ENCODE peak calls at places on chromosomes 6 and 20, in five cellular contexts. Q is neural progenitor cell, O is GM23338, P is foreskin fibroblast, H is fibroblast of pulmonary artery. S is an unnamed sample.

GRCh38 chr6:37850728-37851285 is 31.3 kb downstream of the ZFAND3 start:
- DNase-seq in Q (no peak), O (no peak), P (no peak), H (no peak), S (no peak)

GRCh38 chr20:36924167-36925045 is 27.1 kb downstream of the SAMHD1 start:
- DNase-seq in Q (no peak), O (no peak), P (no peak), H (no peak), S (no peak)

GRCh38 chr20:22339091-22339881 is 245.1 kb downstream of the FOXA2 start:
- DNase-seq in Q (peak), O (peak), P (peak), H (peak), S (no peak)

GRCh38 chr6:5752282-5752681 is 254.4 kb downstream of the NRN1 start:
- DNase-seq in Q (peak), O (peak), P (peak), H (peak), S (no peak)

GRCh38 chr20:9202440-9203080 is 133.7 kb downstream of the PLCB4 start:
- DNase-seq in Q (no peak), O (no peak), P (no peak), H (no peak), S (no peak)

GRCh38 chr6:48568856-48569255 is 457.9 kb upstream of the PTCHD4 start:
- DNase-seq in Q (no peak), O (no peak), P (peak), H (no peak), S (no peak)

GRCh38 chr6:148769304-148769968 is 22.6 kb downstream of the UST start:
- DNase-seq in Q (peak), O (peak), P (no peak), H (no peak), S (no peak)

GRCh38 chr6:8047466-8048292 is 16.5 kb downstream of the BLOC1S5 start:
- DNase-seq in Q (peak), O (no peak), P (peak), H (peak), S (no peak)

GRCh38 chr6:119040229-119040628 is 38.2 kb downstream of the FAM184A start:
- DNase-seq in Q (no peak), O (no peak), P (no peak), H (no peak), S (no peak)

GRCh38 chr20:52231230-52231746 is 39.7 kb upstream of the ZFP64 start:
- DNase-seq in Q (no peak), O (no peak), P (no peak), H (no peak), S (no peak)

GRCh38 chr20:52234302-52235045 is 42.9 kb upstream of the ZFP64 start:
- DNase-seq in Q (no peak), O (no peak), P (no peak), H (no peak), S (no peak)

GRCh38 chr20:52235129-52235528 is 43.5 kb upstream of the ZFP64 start:
- DNase-seq in Q (no peak), O (no peak), P (no peak), H (no peak), S (peak)

GRCh38 chr20:52240802-52241201 is 49.2 kb upstream of the ZFP64 start:
- DNase-seq in Q (no peak), O (no peak), P (no peak), H (no peak), S (peak)

DNA sequence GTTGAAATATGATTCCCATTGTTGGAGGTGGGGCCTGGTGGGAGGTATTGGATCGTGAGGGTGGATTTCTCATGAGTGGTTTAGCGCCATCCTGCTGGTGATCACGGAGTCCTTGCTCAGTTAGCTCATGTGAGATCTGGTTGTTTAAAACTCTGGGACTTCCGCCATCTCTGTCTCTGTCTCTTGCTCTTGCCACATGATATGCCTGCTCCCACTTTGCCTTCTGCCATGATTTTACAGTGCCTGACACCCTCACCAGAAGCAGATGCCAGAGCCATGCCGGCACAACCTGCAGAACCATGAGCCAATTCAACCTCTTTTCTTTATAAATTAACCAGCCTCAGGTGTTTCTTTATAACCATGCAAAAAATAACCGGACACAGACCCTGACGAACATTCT is 44.7 kb upstream of the ZFP64 start:
- DNase-seq in Q (no peak), O (no peak), P (no peak), H (no peak), S (peak)
- TF ChIP-seq CTCF in Q (no peak), O (no peak), P (no peak), H (no peak), S (no peak)

DNA sequence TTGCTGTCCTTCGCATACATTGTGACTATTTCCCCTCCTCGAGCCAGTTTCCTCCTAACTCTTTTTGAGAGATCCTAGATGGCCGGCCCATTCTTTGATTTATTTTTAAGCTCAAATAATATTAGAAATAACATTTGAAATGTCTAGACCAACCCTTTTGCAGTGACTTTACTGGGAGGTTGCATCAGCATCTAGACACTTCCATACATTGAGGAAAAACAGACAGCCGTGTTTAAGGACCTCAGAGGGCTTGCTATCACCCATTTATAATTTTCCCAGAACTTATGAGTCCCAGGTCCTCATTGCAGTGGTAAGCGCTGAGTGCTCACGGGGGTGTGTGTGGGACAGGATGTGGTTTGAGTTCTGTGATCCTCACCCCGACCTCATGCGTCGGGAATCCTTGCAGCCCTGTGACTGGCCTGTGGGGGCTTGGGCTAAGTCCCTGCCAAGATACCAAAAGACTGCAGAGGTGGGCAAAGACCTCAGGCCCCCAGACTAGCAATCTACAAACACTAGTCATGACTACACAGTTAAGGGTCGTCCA is at the start of gene GPX5:
- DNase-seq in Q (no peak), O (peak), P (no peak), H (no peak), S (no peak)
- TF ChIP-seq CTCF in Q (no peak), O (no peak), P (no peak), H (no peak), S (no peak)

GRCh38 chr20:45892049-45892816 is 1.1 kb downstream of the CTSA start:
- DNase-seq in Q (peak), O (peak), P (peak), H (peak), S (no peak)

GRCh38 chr20:45892828-45893500 is 1.8 kb downstream of the CTSA start:
- DNase-seq in Q (no peak), O (no peak), P (no peak), H (no peak), S (no peak)

GRCh38 chr20:45890997-45891983 is at the start of the genes CTSA and NEURL2:
- DNase-seq in Q (peak), O (peak), P (peak), H (peak), S (peak)

GRCh38 chr20:45888681-45889080 is 1.3 kb upstream of the SPATA25 start:
- DNase-seq in Q (no peak), O (no peak), P (no peak), H (no peak), S (no peak)

DNA sequence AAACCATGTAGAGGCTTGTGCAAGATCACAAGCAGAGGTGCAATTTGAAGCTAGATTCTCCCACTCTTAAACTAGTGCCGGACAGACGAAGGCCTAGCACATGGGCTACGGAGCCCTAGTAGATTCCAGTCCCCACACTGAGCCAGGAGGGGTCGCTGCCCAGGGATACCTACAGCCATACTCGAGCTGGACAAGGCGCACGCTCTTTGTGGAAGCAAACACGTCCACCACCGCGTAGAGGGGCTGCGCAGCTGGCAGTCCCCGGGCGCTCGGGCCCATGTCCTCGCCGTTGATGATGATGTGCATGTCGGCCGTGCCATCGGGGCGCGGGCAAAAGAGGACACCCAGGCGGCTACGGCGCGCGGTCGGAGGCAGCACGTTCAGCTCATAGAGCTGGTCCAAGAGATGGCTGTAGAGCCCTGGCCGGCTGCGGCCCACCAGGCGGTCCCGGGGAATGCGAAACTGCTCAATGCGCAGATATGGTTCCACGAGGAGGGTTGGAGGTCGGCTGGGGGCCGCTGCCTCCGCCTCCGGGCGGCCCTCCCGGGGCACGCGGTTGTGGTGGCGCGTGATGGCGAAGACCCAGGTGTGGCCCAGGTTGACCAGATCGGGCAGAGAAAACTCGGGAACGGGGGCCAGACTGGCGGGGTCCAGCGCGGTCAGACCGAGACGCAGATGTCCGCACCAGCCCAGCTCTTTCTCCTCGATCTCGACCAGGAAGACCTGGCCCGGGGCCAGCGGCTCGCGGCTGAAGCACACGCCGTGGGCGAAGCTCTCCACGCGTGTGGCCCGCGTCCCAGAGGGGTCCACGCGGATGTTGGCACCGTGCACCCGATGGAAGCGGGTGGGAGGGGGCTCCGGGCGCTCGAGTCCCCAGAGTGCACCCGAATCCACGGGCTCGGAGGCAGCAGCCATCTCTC is 671 bp downstream of the NEURL2 start:
- DNase-seq in Q (peak), O (peak), P (peak), H (peak), S (peak)
- TF ChIP-seq CTCF in Q (peak), O (peak), P (peak), H (peak), S (peak)

GRCh38 chr6:2396856-2397640 is 151.6 kb upstream of the GMDS start:
- DNase-seq in Q (no peak), O (no peak), P (peak), H (peak), S (no peak)

GRCh38 chr6:2396292-2396691 is 150.9 kb upstream of the GMDS start:
- DNase-seq in Q (no peak), O (peak), P (no peak), H (no peak), S (no peak)
- TF ChIP-seq CTCF in Q (no peak), O (no peak), P (no peak), H (no peak), S (peak)

GRCh38 chr20:17109307-17109706 is 117.5 kb upstream of the PCSK2 start:
- DNase-seq in Q (no peak), O (no peak), P (no peak), H (no peak), S (no peak)
- TF ChIP-seq CTCF in Q (no peak), O (no peak), P (no peak), H (no peak), S (no peak)

DNA sequence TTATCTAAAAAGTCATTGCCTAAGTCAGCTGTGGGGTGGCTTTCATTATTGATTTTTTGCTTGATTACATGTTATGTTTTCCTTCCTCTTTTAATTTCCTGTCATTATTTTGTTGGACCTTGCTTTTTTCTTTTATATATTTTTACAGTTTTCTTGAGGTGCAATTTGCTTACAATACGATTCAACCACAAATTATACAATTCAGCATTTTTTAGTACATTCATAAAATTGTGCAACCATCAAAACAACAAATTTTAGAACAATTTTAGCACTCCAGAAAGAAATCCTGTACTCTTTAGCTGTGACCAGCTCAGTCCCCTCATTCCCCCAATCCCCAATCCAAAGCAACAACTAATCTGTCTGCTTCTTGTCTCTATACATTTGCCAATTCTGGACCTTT is 608.9 kb downstream of the C6orf118 start:
- DNase-seq in Q (no peak), O (no peak), P (no peak), H (no peak), S (no peak)
- TF ChIP-seq CTCF in Q (no peak), O (no peak), P (no peak), H (no peak), S (no peak)

GRCh38 chr6:73985891-73986290 is 289.9 kb downstream of the CD109 start:
- DNase-seq in Q (peak), O (peak), P (peak), H (peak), S (no peak)
- TF ChIP-seq CTCF in Q (peak), O (peak), P (peak), H (peak), S (peak)

DNA sequence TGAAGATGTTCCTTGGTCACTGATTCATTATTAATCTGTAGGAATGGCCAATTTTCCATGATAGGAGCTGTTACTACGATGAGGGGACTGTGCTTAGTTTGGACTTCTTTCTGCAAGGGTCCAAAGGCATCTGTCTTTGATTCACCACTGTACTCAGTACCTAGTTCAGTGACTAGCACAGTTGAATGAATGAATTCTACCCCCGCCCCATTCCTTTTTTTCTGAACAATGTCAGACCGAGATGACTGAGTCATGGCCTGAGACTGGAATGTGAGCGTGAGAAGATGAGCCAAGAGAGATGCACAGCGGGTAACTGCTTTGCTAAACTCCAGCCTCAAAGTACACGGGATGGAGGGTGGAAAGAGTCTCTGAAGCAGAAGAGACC is 419 bp upstream of the SNHG17 start:
- DNase-seq in Q (no peak), O (no peak), P (peak), H (peak), S (no peak)
- TF ChIP-seq CTCF in Q (no peak), O (no peak), P (no peak), H (no peak), S (no peak)

S was measured in osteocyte.